ENCODE peak calls at places on chromosome 12, in four cellular contexts. C is AG04450, J is keratinocyte, V is fibroblast of the aortic adventitia. Y is an unnamed sample.

GRCh38 chr12:81078469-81079196 is 754 bp downstream of the ACSS3 start:
- DNase-seq in C (no peak), J (no peak), V (peak), Y (no peak)

GRCh38 chr12:4148418-4149056 is 125.0 kb upstream of the CCND2 start:
- DNase-seq in C (no peak), J (no peak), V (no peak), Y (no peak)

GRCh38 chr12:62785941-62786559 is 148.9 kb downstream of the PPM1H start:
- DNase-seq in C (peak), J (peak), V (peak), Y (peak)

GRCh38 chr12:18810537-18811253 is 72.8 kb downstream of the CAPZA3 start:
- DNase-seq in C (no peak), J (no peak), V (peak), Y (no peak)

GRCh38 chr12:130097342-130097741 is 64.9 kb upstream of the FZD10 start:
- DNase-seq in C (no peak), J (peak), V (no peak), Y (no peak)

GRCh38 chr12:124529595-124530276 is 37.7 kb downstream of the NCOR2 start:
- DNase-seq in C (no peak), J (no peak), V (no peak), Y (no peak)

GRCh38 chr12:122646568-122647220 is 56.5 kb downstream of the HCAR2 start:
- DNase-seq in C (peak), J (no peak), V (peak), Y (no peak)

GRCh38 chr12:31558521-31558920 is 32.4 kb downstream of the DENND5B start:
- DNase-seq in C (peak), J (no peak), V (peak), Y (no peak)

GRCh38 chr12:123036471-123037285 is 56.2 kb downstream of the ARL6IP4 start:
- DNase-seq in C (no peak), J (no peak), V (no peak), Y (no peak)

GRCh38 chr12:49902399-49903350 is 1.0 kb downstream of the FAIM2 start:
- DNase-seq in C (no peak), J (no peak), V (no peak), Y (no peak)
- H3K4me3 ChIP-seq in C (no peak), J (no peak), V (peak), Y (no peak)

DNA sequence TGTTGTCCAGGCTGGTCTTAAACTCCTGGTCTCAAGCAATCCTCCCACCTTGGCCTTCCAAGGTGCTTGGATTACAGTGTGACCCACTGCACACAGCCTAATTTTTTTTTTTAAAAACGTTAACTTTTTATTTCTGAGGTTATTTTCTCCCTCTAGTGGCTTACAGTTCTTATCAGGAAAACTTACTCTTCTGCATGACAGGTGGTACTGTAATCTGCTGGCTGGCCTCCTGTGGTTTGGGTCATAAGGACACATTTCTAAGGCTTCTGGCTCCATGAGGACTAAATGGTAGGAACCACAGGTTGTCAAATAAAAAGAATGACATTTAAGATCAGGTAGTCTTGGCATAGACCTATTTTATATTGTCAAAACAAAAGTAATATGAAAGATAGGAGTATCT is 7.7 kb upstream of the NCKAP1L start:
- DNase-seq in C (no peak), J (no peak), V (no peak), Y (no peak)
- TF ChIP-seq CTCF in C (no peak), J (peak), V (no peak), Y (no peak)

DNA sequence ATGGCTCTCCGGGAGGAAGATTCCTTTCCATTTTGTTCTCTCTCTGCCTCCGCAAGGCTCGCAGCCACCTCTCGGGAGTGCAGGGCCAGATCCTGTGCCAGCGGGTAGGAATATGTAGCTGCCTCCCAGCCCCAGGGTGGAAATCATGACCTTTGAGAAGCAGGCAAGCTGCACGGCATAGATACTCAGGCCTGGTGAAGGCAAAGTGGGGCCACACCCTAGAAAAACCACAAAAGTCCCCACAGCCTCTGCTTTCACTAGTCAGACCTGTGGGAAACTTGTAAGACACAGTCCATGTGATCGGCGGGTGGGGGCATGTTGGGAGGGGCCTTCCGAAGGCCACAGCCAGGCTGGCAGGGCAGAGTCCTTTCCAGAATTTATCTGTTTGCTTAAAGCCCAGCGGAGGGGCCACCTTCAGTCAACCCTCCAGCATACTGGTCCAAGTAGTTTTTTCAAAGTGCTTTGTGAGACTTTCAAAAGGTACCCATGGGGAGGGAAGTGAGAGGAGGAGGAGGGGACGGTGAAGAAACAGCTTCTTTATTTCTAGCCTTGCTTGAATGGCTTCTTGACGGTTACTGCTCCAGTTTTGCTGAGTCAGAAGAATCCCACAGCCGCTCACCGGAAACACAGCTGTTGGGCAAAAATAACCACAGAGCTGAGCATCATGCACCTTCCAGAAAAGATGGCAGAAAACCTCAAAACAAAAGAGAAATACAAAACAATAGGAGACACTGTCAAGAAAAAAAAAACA is at the start of gene MAP1LC3B2:
- DNase-seq in C (no peak), J (peak), V (peak), Y (peak)
- H3K4me3 ChIP-seq in C (no peak), J (no peak), V (no peak), Y (peak)

DNA sequence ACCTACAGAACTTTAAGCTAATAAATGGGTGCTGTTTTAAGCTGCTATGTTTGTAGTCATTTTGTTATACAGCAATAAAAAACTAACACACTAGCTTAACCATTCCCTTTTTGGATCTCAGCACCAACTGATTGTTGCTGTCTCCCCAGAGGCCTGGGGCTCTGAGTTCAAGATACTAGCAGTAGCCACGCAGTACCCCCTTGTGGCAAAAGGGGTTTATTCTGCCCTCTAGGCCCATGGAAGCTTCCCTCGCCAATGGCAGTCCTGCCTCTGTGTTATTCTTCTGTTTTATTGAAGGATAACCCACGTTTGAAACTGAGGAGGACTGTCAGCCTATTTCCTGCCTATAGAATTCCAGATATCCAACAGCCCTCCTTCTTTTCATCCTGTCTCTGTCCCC is 455.3 kb upstream of the ATP2B1 start:
- DNase-seq in C (no peak), J (no peak), V (no peak), Y (no peak)
- TF ChIP-seq CTCF in C (no peak), J (no peak), V (no peak), Y (peak)

DNA sequence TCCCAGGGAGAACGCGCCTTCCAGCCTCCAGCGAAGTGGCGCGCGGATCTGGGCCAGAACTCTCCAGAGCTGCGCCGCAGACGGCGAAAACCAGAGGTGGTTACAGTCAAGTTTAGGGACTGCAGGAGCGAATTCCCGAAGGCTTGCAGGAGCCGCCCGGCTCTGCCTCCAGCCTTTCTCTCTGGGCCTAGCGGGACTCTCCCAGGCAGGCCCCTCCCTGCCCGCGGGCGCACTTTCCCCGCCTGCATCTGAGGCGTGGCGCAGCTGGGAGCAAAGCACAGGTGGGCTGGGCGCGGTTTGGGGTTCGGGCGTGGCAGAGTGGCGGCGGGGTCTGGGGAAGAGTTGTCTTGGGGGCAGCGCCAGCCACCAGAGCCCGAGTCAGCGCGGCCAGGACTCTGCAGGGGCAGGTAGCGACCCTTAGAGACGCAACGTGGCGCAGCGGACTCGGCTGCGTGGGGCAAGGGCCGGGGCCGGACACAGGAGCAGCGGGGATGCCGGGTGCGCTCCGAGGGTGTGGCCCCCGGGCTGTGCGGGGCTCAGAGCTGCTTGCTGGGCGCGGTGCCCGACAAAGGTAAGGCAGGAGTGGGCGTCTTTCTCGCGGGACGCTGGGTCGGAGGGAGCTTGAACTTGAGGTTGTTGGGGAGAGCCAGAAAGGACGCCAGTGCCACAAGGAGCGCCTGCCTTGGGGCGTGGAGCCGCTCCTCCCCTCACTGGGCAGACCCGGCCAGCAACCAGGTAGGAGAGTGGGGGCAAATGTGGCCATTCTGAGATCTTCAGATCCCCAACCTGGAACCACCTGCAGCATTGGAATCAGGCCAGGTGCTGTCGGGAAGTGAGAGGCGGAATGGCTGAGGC is 1126.0 kb downstream of the AACS start:
- DNase-seq in C (no peak), J (no peak), V (peak), Y (no peak)
- H3K4me3 ChIP-seq in C (no peak), J (no peak), V (peak), Y (no peak)

GRCh38 chr12:12336049-12336411 is 14.0 kb downstream of the MANSC1 start:
- DNase-seq in C (no peak), J (no peak), V (no peak), Y (no peak)

GRCh38 chr12:12333980-12334709 is 15.9 kb downstream of the MANSC1 start:
- DNase-seq in C (no peak), J (no peak), V (peak), Y (no peak)

GRCh38 chr12:12336511-12336910 is 13.5 kb downstream of the MANSC1 start:
- DNase-seq in C (no peak), J (no peak), V (no peak), Y (no peak)

GRCh38 chr12:12333407-12333831 is 16.6 kb downstream of the MANSC1 start:
- DNase-seq in C (peak), J (no peak), V (peak), Y (no peak)

DNA sequence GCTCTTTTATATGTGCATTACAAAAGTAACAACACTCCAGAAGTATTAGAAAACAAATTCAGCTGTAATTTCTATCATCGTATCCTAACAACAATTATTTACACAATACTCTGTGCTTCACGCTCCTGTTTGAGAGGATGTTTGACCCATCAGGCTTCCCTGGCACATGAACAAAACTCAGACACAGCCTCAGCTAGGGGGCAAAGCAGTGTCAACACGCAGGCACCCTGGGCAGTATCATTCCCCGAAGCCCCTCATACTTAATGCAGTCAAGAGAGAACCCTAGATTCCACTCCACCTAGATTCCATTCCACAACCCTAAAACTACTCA is 15.4 kb downstream of the MANSC1 start:
- DNase-seq in C (no peak), J (no peak), V (no peak), Y (no peak)
- TF ChIP-seq CTCF in C (no peak), J (no peak), V (peak), Y (no peak)

DNA sequence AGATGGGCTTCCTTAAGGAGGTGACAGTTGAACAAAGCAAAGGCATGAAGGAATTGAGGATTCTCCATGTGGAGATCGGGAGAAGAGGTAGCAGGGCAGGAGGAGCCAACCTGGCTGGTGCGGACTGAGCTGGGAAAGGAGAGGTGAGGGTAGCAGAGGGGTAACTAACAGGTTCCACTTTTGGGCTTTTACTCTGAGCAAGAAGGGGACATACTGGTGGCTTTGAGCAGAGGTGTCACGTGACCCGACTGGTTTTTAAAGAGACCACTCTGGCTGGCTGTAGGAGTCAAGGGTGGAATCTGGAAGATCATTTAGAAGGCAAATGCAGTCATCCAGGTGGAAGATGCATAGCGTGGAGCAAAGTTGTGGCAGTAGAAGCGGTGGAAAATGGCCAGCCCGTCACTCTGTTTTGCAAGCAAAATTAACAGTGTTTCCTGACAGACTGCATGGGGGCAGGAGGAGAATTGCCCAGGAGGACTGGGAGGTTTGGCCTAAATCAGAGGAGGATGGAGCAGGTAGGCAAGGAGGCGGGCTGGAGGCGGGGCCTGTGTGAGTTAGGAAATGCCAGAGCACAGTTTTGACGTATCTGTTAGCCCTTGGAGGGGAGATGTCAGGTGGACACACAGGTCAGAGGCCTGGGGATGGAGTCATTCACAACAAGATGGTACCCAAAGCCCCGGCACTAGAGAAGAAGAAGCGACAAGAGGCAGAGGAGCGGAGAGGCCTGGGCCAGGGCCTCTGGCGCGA is 156.3 kb upstream of the FKBP4 start:
- DNase-seq in C (no peak), J (no peak), V (no peak), Y (no peak)
- H3K4me3 ChIP-seq in C (no peak), J (no peak), V (no peak), Y (no peak)

GRCh38 chr12:112191201-112191600 is 65.8 kb downstream of the TRAFD1 start:
- DNase-seq in C (no peak), J (no peak), V (no peak), Y (no peak)

GRCh38 chr12:112192475-112192874 is 67.1 kb downstream of the TRAFD1 start:
- DNase-seq in C (no peak), J (no peak), V (no peak), Y (no peak)

GRCh38 chr12:112191840-112192321 is 66.5 kb downstream of the TRAFD1 start:
- DNase-seq in C (no peak), J (peak), V (peak), Y (no peak)

GRCh38 chr12:112188130-112188830 is 62.9 kb downstream of the TRAFD1 start:
- DNase-seq in C (no peak), J (no peak), V (no peak), Y (no peak)

DNA sequence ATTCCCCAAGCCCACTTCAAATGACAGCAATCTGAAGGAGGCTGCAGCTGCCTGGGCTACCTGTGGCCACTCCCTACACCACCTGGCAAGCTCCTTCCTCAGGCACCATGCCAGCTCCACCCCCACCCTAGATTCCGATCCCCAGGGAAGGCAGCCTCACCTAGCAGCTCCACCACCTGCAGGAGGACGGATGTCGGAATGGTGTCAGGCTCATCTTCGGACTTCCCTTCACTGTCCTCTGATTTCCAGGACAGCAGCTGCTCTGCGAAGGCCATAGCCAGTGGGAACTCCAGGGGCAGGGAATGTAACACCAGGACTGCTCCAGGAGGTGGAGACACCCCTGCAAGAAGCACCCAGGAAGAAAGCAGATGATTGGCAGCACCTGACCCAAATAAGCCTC is 65.3 kb downstream of the TRAFD1 start:
- DNase-seq in C (no peak), J (peak), V (no peak), Y (no peak)
- TF ChIP-seq CTCF in C (no peak), J (no peak), V (no peak), Y (no peak)

GRCh38 chr12:63826002-63826585 is 18.4 kb upstream of the SRGAP1 start:
- DNase-seq in C (peak), J (no peak), V (peak), Y (no peak)

GRCh38 chr12:63823040-63823439 is 21.5 kb upstream of the SRGAP1 start:
- DNase-seq in C (no peak), J (no peak), V (no peak), Y (no peak)

GRCh38 chr12:63822352-63822751 is 22.1 kb upstream of the SRGAP1 start:
- DNase-seq in C (peak), J (peak), V (peak), Y (no peak)

GRCh38 chr12:63820427-63820826 is 24.1 kb upstream of the SRGAP1 start:
- DNase-seq in C (no peak), J (no peak), V (no peak), Y (no peak)

DNA sequence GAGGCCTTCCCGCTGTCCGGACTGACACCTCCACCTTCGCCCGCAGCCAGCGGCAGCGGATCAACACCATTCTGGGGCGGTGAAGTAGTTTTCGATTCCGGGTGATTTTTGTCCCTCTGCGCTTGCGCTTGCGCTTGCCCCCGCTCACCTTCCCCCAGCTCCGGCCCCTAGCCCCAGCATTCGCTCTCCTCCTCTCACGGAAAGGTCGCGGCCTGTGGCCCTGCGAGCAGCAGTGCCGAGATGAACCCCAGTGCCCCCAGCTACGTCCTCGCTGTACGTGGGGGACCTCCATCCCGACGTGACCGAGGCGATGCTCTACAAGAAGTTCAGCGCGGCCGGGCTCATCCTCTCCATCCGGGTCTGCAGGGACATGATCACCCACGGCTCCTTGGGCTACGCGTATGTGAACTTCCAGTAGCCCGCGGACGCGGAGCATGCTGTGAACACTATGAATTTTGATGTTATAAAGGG is 22.7 kb upstream of the SRGAP1 start:
- DNase-seq in C (no peak), J (no peak), V (peak), Y (no peak)
- H3K4me3 ChIP-seq in C (peak), J (peak), V (peak), Y (peak)

GRCh38 chr12:54683388-54683787 is 35.2 kb upstream of the DCD start:
- DNase-seq in C (no peak), J (no peak), V (no peak), Y (no peak)

GRCh38 chr12:54678131-54678530 is 30.0 kb upstream of the DCD start:
- DNase-seq in C (no peak), J (no peak), V (no peak), Y (no peak)

GRCh38 chr12:54684636-54685630 is 36.8 kb upstream of the DCD start:
- DNase-seq in C (no peak), J (no peak), V (no peak), Y (no peak)

GRCh38 chr12:54682674-54683073 is 34.5 kb upstream of the DCD start:
- DNase-seq in C (no peak), J (no peak), V (no peak), Y (no peak)

DNA sequence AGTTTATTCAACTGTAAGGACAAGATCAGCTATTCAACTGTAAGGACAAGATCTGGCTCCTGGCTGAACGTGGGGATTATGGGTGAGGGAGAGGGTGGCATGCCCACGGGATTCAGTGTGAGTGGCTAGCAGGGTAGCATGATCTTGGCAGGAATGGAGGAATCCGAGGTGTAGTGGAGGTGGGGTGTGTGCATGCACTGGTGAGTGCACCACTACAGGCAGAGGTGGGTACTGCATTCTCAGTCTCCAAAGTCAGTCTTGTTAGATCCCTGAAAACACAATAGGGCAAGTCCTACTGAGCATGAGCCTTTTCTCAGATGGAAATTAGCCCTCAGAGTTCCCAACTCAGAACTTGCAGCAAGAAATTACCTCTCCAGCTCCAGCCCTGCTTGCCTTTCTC is 32.2 kb upstream of the DCD start:
- DNase-seq in C (no peak), J (no peak), V (peak), Y (no peak)
- TF ChIP-seq CTCF in C (peak), J (peak), V (peak), Y (peak)

Y was measured in epithelial cell of proximal tubule.